ENCODE peak calls at places on chromosomes 4 and X, in five cellular contexts. L, R, C, Y and T are unnamed samples.
A peak's percentile ranks its signal among the peaks of the same experiment; 100 is the strongest.

GRCh38 chrX:118347131-118347530 is 1.2 kb downstream of the WDR44 start:
- DNase-seq in L (no peak), R (peak; percentile 37), C (no peak), Y (no peak), T (no peak)

GRCh38 chr4:133146574-133147198 is 2.4 kb upstream of the PCDH10 start:
- DNase-seq in L (peak; percentile 58), R (peak; percentile 5), C (peak; percentile 69), Y (no peak), T (peak; percentile 64)

GRCh38 chr4:159191989-159192388 is 89.1 kb downstream of the RAPGEF2 start:
- DNase-seq in L (no peak), R (peak; percentile 25), C (no peak), Y (no peak), T (no peak)

GRCh38 chrX:45070116-45071007 is 130.3 kb downstream of the DIPK2B start:
- DNase-seq in L (no peak), R (peak; percentile 19), C (no peak), Y (peak; percentile 21), T (peak; percentile 23)

GRCh38 chr4:137664055-137664405 is 131.7 kb upstream of the PCDH18 start:
- DNase-seq in L (no peak), R (no peak), C (no peak), Y (no peak), T (no peak)

GRCh38 chr4:7806080-7806630 is 133.5 kb downstream of the AFAP1 start:
- DNase-seq in L (peak; percentile 74), R (no peak), C (no peak), Y (peak; percentile 54), T (no peak)

GRCh38 chrX:138128025-138128671 is 562.2 kb downstream of the ZIC3 start:
- DNase-seq in L (peak; percentile 13), R (peak; percentile 6), C (peak; percentile 38), Y (no peak), T (peak; percentile 12)

GRCh38 chrX:15146515-15146914 is 123.4 kb downstream of the ASB9 start:
- DNase-seq in L (peak; percentile 14), R (peak; percentile 4), C (no peak), Y (no peak), T (peak; percentile 11)

GRCh38 chrX:46903458-46904242 is 8.6 kb upstream of the JADE3 start:
- DNase-seq in L (peak; percentile 84), R (peak; percentile 77), C (peak; percentile 38), Y (peak; percentile 64), T (peak; percentile 81)

GRCh38 chr4:118224239-118224829 is 128.5 kb downstream of the PRSS12 start:
- DNase-seq in L (no peak), R (peak; percentile 44), C (peak; percentile 50), Y (no peak), T (no peak)

GRCh38 chr4:149166365-149166764 is 649.3 kb downstream of the IQCM start:
- DNase-seq in L (no peak), R (no peak), C (no peak), Y (no peak), T (no peak)

GRCh38 chr4:10212400-10212799 is 95.8 kb upstream of the WDR1 start:
- DNase-seq in L (no peak), R (no peak), C (no peak), Y (no peak), T (no peak)

GRCh38 chr4:149140841-149141240 is 674.8 kb downstream of the IQCM start:
- DNase-seq in L (no peak), R (no peak), C (no peak), Y (no peak), T (no peak)

DNA sequence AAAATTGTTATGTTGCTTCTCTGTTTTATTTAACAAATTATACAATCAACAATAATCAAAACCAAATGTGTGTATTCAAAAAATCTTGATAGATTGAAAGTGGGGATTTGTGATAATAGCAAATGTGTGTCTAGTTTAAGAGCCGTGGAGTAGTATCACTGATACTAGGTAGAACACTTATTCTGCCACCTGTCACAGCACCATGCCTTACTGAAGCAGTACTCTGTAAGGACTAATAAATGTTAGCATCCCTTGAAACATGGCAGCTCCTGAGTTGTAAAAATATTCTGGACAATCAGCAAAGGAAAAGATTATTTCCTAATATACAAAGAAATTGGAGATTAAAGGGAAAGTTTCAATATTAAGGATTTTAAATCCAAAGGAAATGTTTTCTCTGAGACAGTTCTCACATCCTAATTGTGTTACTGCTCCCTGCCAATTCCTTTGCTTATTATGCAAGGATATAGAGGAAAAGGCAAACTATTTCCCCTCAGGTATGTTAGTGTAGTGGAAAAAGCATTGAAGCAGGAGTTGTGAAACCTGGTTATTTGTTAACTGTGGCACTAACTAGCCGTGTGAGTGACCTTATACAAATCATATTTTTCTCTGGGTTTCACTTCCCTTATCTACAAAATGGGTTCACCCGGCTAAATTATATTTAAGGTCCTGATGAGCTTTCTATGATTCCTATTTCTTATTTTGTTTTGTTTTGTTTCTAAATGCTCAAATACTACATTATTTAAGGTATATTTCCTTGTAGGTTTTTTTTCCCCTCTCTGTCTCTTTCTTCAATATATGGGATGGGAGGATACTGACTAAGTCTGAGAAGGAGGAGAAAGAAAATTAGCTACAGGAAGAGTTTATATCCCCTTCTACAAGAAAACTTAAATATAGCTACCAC is 303.2 kb downstream of the ARHGAP24 start:
- DNase-seq in L (no peak), R (no peak), C (no peak), Y (no peak), T (no peak)
- H3K4me3 ChIP-seq in L (peak overlapping the region; percentile 16), R (no peak overlapping the region), C (no peak overlapping the region), Y (peak overlapping the region; percentile 53), T (no peak overlapping the region)

GRCh38 chr4:25900901-25901500 is 13.0 kb upstream of the SMIM20 start:
- DNase-seq in L (no peak), R (no peak), C (no peak), Y (no peak), T (peak; percentile 88)

GRCh38 chr4:25908491-25908901 is 5.5 kb upstream of the SMIM20 start:
- DNase-seq in L (no peak), R (no peak), C (no peak), Y (no peak), T (peak; percentile 48)

GRCh38 chr4:25904748-25905082 is 9.3 kb upstream of the SMIM20 start:
- DNase-seq in L (no peak), R (no peak), C (no peak), Y (no peak), T (no peak)

GRCh38 chr4:25903905-25904747 is 9.9 kb upstream of the SMIM20 start:
- DNase-seq in L (peak; percentile 49), R (no peak), C (no peak), Y (no peak), T (no peak)

DNA sequence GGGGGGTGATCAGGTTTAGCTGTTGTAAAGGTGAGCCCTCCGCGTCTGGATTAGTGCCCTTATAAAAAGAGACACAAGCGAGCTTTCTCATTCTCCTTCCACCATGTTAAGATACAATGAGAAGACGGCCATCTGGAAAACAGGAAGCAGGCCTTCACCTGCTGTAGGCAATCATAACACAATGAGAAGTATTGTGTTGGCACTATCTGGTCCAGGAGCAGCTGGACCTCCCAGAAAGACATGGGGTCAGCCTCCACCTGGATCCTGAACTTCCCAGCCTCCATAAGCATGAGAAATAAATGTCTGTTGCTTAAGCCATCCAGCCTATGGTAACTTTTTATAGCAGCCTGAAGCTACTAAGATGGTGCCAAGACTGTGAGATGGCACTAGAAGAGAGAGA is 8.6 kb upstream of the SMIM20 start:
- DNase-seq in L (no peak), R (no peak), C (no peak), Y (no peak), T (no peak)
- H3K9me3 ChIP-seq in L (no peaks in the 10 kb centered on the region), R (no peaks in the 10 kb centered on the region), C (peaks cover 3% of the 10 kb centered on the region), Y (no peaks in the 10 kb centered on the region), T (no peaks in the 10 kb centered on the region)

DNA sequence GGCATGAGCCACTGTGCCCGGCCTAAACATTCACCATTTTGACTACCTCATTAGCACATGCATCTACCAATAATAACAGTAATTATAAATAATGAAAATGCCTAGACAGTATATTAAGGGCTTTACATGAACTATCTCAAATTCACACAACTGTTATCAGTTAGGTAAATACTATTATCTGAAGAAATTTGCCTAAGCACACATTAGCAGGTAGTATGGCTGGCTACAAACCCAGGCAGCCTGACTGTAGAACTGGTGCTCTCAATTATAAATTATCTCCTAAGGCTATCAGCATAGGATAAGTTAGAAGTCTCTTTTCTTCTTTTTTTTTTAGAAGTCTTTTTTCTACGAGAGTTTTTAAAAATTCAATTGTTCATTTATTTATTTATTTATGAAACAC is 14.1 kb upstream of the CXorf38 start:
- DNase-seq in L (no peak), R (no peak), C (no peak), Y (no peak), T (no peak)
- H3K36me3 ChIP-seq in L (no peaks in the 10 kb centered on the region), R (no peaks in the 10 kb centered on the region), C (peaks cover 69% of the 10 kb centered on the region), Y (peaks cover 62% of the 10 kb centered on the region), T (peaks cover 69% of the 10 kb centered on the region)

GRCh38 chrX:20455001-20455400 is 188.3 kb upstream of the RPS6KA3 start:
- DNase-seq in L (no peak), R (no peak), C (no peak), Y (no peak), T (no peak)

GRCh38 chrX:20456971-20457370 is 190.3 kb upstream of the RPS6KA3 start:
- DNase-seq in L (no peak), R (no peak), C (no peak), Y (no peak), T (no peak)

GRCh38 chrX:20451936-20452335 is 185.2 kb upstream of the RPS6KA3 start:
- DNase-seq in L (no peak), R (no peak), C (no peak), Y (no peak), T (no peak)

GRCh38 chrX:20454117-20454516 is 187.4 kb upstream of the RPS6KA3 start:
- DNase-seq in L (no peak), R (no peak), C (no peak), Y (no peak), T (no peak)

DNA sequence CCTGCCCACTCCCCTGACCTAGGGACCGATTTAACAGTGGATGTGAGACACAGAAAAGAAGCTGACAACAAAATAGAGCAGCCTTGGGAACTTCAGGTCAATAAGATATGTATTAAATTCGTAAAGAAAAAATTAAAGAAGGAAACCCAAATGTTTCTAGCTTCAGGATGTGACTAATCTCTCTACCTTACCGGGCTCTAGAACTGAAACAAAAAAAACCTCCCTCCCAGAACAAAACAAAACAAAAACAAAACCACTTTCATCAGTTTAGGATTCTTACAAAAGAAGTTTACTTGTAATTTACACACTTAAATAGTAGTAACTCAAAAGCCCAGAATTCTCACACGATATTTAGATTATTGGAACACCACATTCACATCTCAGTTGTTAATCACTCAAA is 185.8 kb upstream of the RPS6KA3 start:
- DNase-seq in L (no peak), R (no peak), C (no peak), Y (no peak), T (no peak)
- H3K4me3 ChIP-seq in L (no peak overlapping the region), R (no peak overlapping the region), C (no peak overlapping the region), Y (no peak overlapping the region), T (no peak overlapping the region)

GRCh38 chr4:109323348-109323747 is 20.9 kb upstream of the COL25A1 start:
- DNase-seq in L (no peak), R (no peak), C (no peak), Y (no peak), T (no peak)

GRCh38 chr4:109321232-109321631 is 18.8 kb upstream of the COL25A1 start:
- DNase-seq in L (no peak), R (no peak), C (no peak), Y (no peak), T (no peak)

GRCh38 chr4:109325698-109326097 is 23.2 kb upstream of the COL25A1 start:
- DNase-seq in L (no peak), R (no peak), C (no peak), Y (no peak), T (no peak)
- H3K9me3 ChIP-seq in L (no peaks in the 10 kb centered on the region), R (no peaks in the 10 kb centered on the region), C (no peaks in the 10 kb centered on the region), Y (peaks cover 13% of the 10 kb centered on the region), T (peaks cover 8% of the 10 kb centered on the region)